ENCODE peak calls at places on chromosome 19, in eight cellular contexts. O is ovary, P is stomach, C is body of pancreas, E is sigmoid colon, V is suprapubic skin, F is heart left ventricle, Q is tibial nerve. U is an unnamed sample.

GRCh38 chr19:38729653-38730469 is 14.4 kb downstream of the CAPN12 start:
- DNase-seq in O (peak; percentile 75), P (peak; percentile 77), C (peak; percentile 78), E (peak; percentile 82), V (no peak), F (peak; percentile 78), Q (peak; percentile 54), U (peak; percentile 58)

GRCh38 chr19:29612121-29612520 is 6.0 kb downstream of the POP4 start:
- DNase-seq in O (no peak), P (no peak), C (no peak), E (no peak), V (no peak), F (no peak), Q (no peak), U (no peak)

GRCh38 chr19:2575734-2576481 is 100.0 kb downstream of the GADD45B start:
- DNase-seq in O (peak; percentile 78), P (peak; percentile 66), C (peak; percentile 48), E (peak; percentile 95), V (peak; percentile 95), F (peak; percentile 91), Q (peak; percentile 84), U (peak; percentile 77)

GRCh38 chr19:33208904-33209843 is 15.0 kb downstream of the LRP3 start:
- DNase-seq in O (peak; percentile 74), P (no peak), C (no peak), E (peak; percentile 56), V (no peak), F (peak; percentile 43), Q (no peak), U (no peak)

GRCh38 chr19:38703509-38703908 is 40.8 kb downstream of the CAPN12 start:
- DNase-seq in O (no peak), P (no peak), C (no peak), E (no peak), V (no peak), F (no peak), Q (no peak), U (no peak)

GRCh38 chr19:1905863-1906375 is 720 bp downstream of the ADAT3 start:
- DNase-seq in O (peak; percentile 50), P (no peak), C (no peak), E (no peak), V (no peak), F (no peak), Q (no peak), U (no peak)

GRCh38 chr19:44590245-44591059 is 22.9 kb upstream of the IGSF23 start:
- DNase-seq in O (no peak), P (no peak), C (no peak), E (no peak), V (no peak), F (no peak), Q (no peak), U (no peak)

GRCh38 chr19:36420961-36421748 is 2.7 kb upstream of the ZFP82 start:
- DNase-seq in O (peak; percentile 25), P (no peak), C (peak; percentile 11), E (no peak), V (no peak), F (peak; percentile 42), Q (no peak), U (no peak)

GRCh38 chr19:54390942-54391577 is 24.2 kb upstream of the TTYH1 start:
- DNase-seq in O (no peak), P (peak; percentile 39), C (peak; percentile 62), E (no peak), V (no peak), F (no peak), Q (no peak), U (no peak)

GRCh38 chr19:35767288-35768081 is 7.9 kb upstream of the ARHGAP33 start:
- DNase-seq in O (peak; percentile 85), P (no peak), C (peak; percentile 81), E (no peak), V (no peak), F (no peak), Q (no peak), U (no peak)

GRCh38 chr19:49889687-49890348 is 6.9 kb downstream of the IL4I1 start:
- DNase-seq in O (peak; percentile 82), P (peak; percentile 77), C (peak; percentile 75), E (no peak), V (no peak), F (peak; percentile 80), Q (peak; percentile 74), U (peak; percentile 70)

GRCh38 chr19:4075373-4075772 is 8.7 kb upstream of the ZBTB7A start:
- DNase-seq in O (no peak), P (no peak), C (no peak), E (no peak), V (no peak), F (no peak), Q (no peak), U (no peak)

GRCh38 chr19:14383556-14383897 is 2.3 kb downstream of the ADGRE5 start:
- DNase-seq in O (peak; percentile 51), P (no peak), C (no peak), E (peak; percentile 77), V (no peak), F (peak; percentile 67), Q (no peak), U (no peak)

GRCh38 chr19:6767357-6768235 is at the start of gene SH2D3A:
- DNase-seq in O (peak; percentile 37), P (peak; percentile 96), C (peak; percentile 97), E (peak; percentile 70), V (peak; percentile 92), F (peak; percentile 58), Q (no peak), U (no peak)

GRCh38 chr19:6832412-6832811 is 55.0 kb upstream of the ADGRE1 start:
- DNase-seq in O (no peak), P (no peak), C (no peak), E (no peak), V (no peak), F (no peak), Q (no peak), U (no peak)

GRCh38 chr19:29172302-29172701 is 40.6 kb downstream of the UQCRFS1 start:
- DNase-seq in O (no peak), P (no peak), C (no peak), E (no peak), V (no peak), F (no peak), Q (no peak), U (no peak)

GRCh38 chr19:4115818-4116385 is 8.0 kb downstream of the MAP2K2 start:
- DNase-seq in O (no peak), P (no peak), C (no peak), E (no peak), V (no peak), F (no peak), Q (no peak), U (no peak)

GRCh38 chr19:12689012-12689411 is 1.2 kb downstream of the GNG14 start:
- DNase-seq in O (no peak), P (no peak), C (no peak), E (no peak), V (no peak), F (no peak), Q (no peak), U (no peak)

GRCh38 chr19:1756264-1756663 is 3.0 kb downstream of the ONECUT3 start:
- DNase-seq in O (no peak), P (no peak), C (no peak), E (no peak), V (no peak), F (no peak), Q (no peak), U (no peak)

GRCh38 chr19:49528211-49528771 is 488 bp downstream of the RCN3 start:
- DNase-seq in O (peak; percentile 76), P (no peak), C (no peak), E (peak; percentile 77), V (no peak), F (peak; percentile 47), Q (no peak), U (peak; percentile 24)

GRCh38 chr19:5691205-5691929 is 1.3 kb downstream of the RPL36 start:
- DNase-seq in O (peak; percentile 81), P (peak; percentile 66), C (peak; percentile 67), E (peak; percentile 89), V (peak; percentile 86), F (peak; percentile 80), Q (peak; percentile 33), U (peak; percentile 63)

DNA sequence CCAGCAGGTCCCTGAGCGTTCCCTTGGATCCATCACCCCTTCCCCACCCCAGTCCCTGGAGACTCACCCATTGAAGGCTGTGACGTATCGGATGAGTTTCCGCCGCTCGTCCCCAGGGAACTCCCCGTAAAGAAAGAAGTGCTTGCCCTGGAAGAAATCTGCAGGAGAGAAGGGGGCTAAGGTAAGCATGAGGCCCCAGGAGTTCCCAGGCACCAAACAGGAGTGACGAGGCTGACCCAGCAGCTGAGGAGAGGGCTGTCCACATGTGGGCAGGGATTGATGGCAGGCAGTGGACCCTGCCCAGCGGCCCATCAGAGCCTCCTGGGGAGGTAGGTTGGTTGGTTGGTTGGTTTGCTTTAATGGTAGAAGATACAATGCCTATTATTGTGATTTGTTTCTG is 11.1 kb downstream of the ZNF575 start:
- DNase-seq in O (no peak), P (no peak), C (no peak), E (no peak), V (no peak), F (no peak), Q (no peak), U (no peak)
- H3K36me3 ChIP-seq in O (no peaks in the 10 kb centered on the region), P (peaks cover 92% of the 10 kb centered on the region), C (no peaks in the 10 kb centered on the region), E (peaks cover 42% of the 10 kb centered on the region), V (peaks cover 78% of the 10 kb centered on the region), F (peaks cover 64% of the 10 kb centered on the region), Q (no peaks in the 10 kb centered on the region), U (no peaks in the 10 kb centered on the region)

DNA sequence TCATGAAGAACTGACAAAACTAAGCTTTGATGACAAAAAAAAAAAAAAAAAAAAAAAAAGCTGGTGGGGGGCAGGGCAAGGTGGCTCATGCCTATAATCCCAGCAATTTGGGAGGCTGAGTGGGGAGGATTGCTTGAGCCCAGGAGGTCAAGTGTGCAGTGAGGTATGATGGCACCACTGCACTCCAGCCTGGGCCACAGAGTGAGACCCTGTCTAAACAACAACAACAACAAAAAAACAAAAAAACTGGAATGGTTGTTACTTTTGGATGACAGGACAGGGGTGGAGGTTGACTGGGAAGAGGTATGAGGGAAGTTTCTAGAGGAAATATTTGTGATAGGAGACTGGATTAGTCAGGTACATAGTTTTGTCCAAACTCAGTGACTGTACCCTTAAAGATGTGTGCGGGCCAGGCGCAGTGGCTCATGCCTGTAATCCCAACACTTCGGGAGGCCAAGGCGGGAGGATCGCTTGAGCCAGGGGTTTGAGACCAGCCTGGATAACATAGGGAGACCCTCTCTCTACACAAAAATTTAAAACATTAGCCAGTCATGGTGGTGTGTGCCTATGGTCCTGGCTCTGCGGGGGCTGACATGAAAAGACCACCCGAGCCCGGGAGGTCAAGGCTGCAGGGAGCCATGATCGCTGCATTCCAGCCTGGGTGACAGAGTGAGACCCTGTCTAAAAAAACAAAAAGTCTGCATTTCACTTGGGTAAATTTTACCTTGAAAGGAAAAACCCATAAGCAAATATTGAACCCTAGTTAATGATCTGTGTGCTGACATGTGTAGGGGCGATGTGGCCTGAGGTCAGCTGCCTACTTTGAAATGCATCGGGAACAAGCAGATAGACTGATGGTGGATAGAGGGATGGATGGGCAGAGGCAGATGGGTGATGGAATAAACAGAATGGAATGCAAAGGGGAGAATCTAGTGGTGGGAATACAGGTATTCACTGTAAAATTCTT is 37.0 kb downstream of the CERS4 start:
- DNase-seq in O (no peak), P (no peak), C (no peak), E (no peak), V (no peak), F (no peak), Q (no peak), U (no peak)
- TF ChIP-seq POLR2A in O (no peak), P (no peak), C (no peak), E (no peak), V (no peak), F (no peak), Q (no peak), U (no peak)

GRCh38 chr19:41861846-41862245 is 1.8 kb downstream of the RPS19 start:
- DNase-seq in O (no peak), P (no peak), C (no peak), E (no peak), V (no peak), F (no peak), Q (no peak), U (no peak)
- H3K36me3 ChIP-seq in O (no peaks in the 10 kb centered on the region), P (peaks cover 59% of the 10 kb centered on the region), C (peaks cover 14% of the 10 kb centered on the region), E (peaks cover 29% of the 10 kb centered on the region), V (peaks cover 51% of the 10 kb centered on the region), F (peaks cover 59% of the 10 kb centered on the region), Q (no peaks in the 10 kb centered on the region), U (no peaks in the 10 kb centered on the region)

GRCh38 chr19:18205180-18205915 is 1.5 kb upstream of the RAB3A start:
- DNase-seq in O (peak; percentile 92), P (peak; percentile 73), C (peak; percentile 80), E (peak; percentile 96), V (peak; percentile 92), F (peak; percentile 95), Q (peak; percentile 82), U (peak; percentile 92)
- TF ChIP-seq POLR2A in O (no peak), P (no peak), C (no peak), E (peak; percentile 34), V (no peak), F (peak; percentile 57), Q (peak; percentile 49), U (peak; percentile 89)

U was measured in gastrocnemius medialis.